ENCODE peak calls at places on chromosome X, in seven cellular contexts. C is C1 segment of cervical spinal cord, O is A172, P is GM13976, V is left ventricle myocardium inferior, J is brain microvascular endothelial cell, S is cardiac fibroblast. G is an unnamed sample.

GRCh38 chrX:14546190-14546589 is 16.9 kb downstream of the GLRA2 start:
- DNase-seq in V (no peak), S (no peak), P (no peak), O (no peak), J (no peak), C (no peak), G (no peak)

GRCh38 chrX:10171291-10171690 is 14.5 kb downstream of the CLCN4 start:
- DNase-seq in J (no peak), V (no peak), S (no peak), C (no peak), O (no peak), P (no peak), G (no peak)

GRCh38 chrX:68867458-68868166 is 38.8 kb downstream of the EFNB1 start:
- DNase-seq in P (no peak), J (no peak), S (no peak), O (no peak), C (no peak), V (peak; percentile 23), G (no peak)

GRCh38 chrX:134932528-134933217 is 58.1 kb upstream of the SMIM10 start:
- DNase-seq in P (no peak), O (peak; percentile 40), V (no peak), S (peak; percentile 81), J (peak; percentile 28), C (no peak), G (no peak)

GRCh38 chrX:15985937-15986336 is 131.3 kb upstream of the AP1S2 start:
- DNase-seq in J (no peak), P (no peak), V (no peak), S (peak; percentile 3), O (no peak), C (no peak), G (no peak)

GRCh38 chrX:17038681-17039161 is 92.3 kb downstream of the REPS2 start:
- DNase-seq in V (no peak), S (peak; percentile 19), C (no peak), O (no peak), P (no peak), J (no peak), G (no peak)

GRCh38 chrX:71128166-71128833 is 9.9 kb downstream of the MED12 start:
- DNase-seq in O (peak; percentile 22), J (no peak), V (no peak), C (no peak), S (peak; percentile 35), P (no peak), G (no peak)

GRCh38 chrX:45344597-45344996 is 143.9 kb upstream of the DIPK2B start:
- DNase-seq in S (peak; percentile 65), C (no peak), J (no peak), O (peak; percentile 62), V (no peak), P (no peak), G (no peak)

GRCh38 chrX:118221733-118222132 is 105.1 kb upstream of the KLHL13 start:
- DNase-seq in O (no peak), P (no peak), S (peak; percentile 37), V (no peak), C (no peak), J (no peak), G (no peak)

GRCh38 chrX:132737743-132738142 is 220.7 kb downstream of the HS6ST2 start:
- DNase-seq in O (peak; percentile 3), V (no peak), C (no peak), J (no peak), P (no peak), S (no peak), G (no peak)

GRCh38 chrX:70172964-70173363 is 4.3 kb upstream of the DGAT2L6 start:
- DNase-seq in J (no peak), V (no peak), O (no peak), C (no peak), S (no peak), P (no peak), G (no peak)

GRCh38 chrX:38837389-38837788 is 36.1 kb downstream of the MID1IP1 start:
- DNase-seq in J (no peak), V (no peak), C (no peak), P (no peak), O (no peak), S (peak; percentile 1), G (no peak)

GRCh38 chrX:103687073-103687695 is 685 bp upstream of the MORF4L2 start:
- DNase-seq in J (peak; percentile 69), C (peak; percentile 74), V (peak; percentile 89), O (peak; percentile 29), S (no peak), P (peak; percentile 63), G (peak; percentile 81)

G was measured in T-helper 17 cell.